ENCODE peak calls at places on chromosomes 4 and X, in four cellular contexts. One of them, this sample, is unnamed.

GRCh38 chr4:158018090-158018808 is 154.6 kb downstream of the GASK1B start:
- DNase-seq in HepG2: no peak
- DNase-seq in K562: no peak
- DNase-seq in GM12878: no peak
- DNase-seq in this sample: no peak

GRCh38 chr4:105184316-105184988 is 37.8 kb downstream of the TET2 start:
- DNase-seq in HepG2: no peak
- DNase-seq in K562: no peak
- DNase-seq in GM12878: no peak
- DNase-seq in this sample: no peak

GRCh38 chr4:8540072-8540471 is 40.1 kb upstream of the GPR78 start:
- DNase-seq in HepG2: no peak
- DNase-seq in K562: no peak
- DNase-seq in GM12878: peak
- DNase-seq in this sample: no peak

GRCh38 chr4:13537011-13537831 is 7.1 kb downstream of the NKX3-2 start:
- DNase-seq in HepG2: no peak
- DNase-seq in K562: no peak
- DNase-seq in GM12878: no peak
- DNase-seq in this sample: no peak

GRCh38 chr4:169664615-169665014 is 44.2 kb downstream of the CLCN3 start:
- DNase-seq in HepG2: no peak
- DNase-seq in K562: no peak
- DNase-seq in GM12878: no peak
- DNase-seq in this sample: no peak

GRCh38 chrX:43552166-43552565 is 103.9 kb upstream of the MAOA start:
- DNase-seq in HepG2: peak
- DNase-seq in K562: peak
- DNase-seq in GM12878: no peak
- DNase-seq in this sample: no peak

GRCh38 chrX:78123190-78123589 is 16.3 kb downstream of the TAF9B start:
- DNase-seq in HepG2: no peak
- DNase-seq in K562: no peak
- DNase-seq in GM12878: no peak
- DNase-seq in this sample: no peak

GRCh38 chr4:152807294-152807829 is 27.6 kb downstream of the ARFIP1 start:
- DNase-seq in HepG2: no peak
- DNase-seq in K562: no peak
- DNase-seq in GM12878: peak
- DNase-seq in this sample: no peak

GRCh38 chr4:145888393-145888792 is 50.2 kb downstream of the ZNF827 start:
- DNase-seq in HepG2: no peak
- DNase-seq in K562: peak
- DNase-seq in GM12878: no peak
- DNase-seq in this sample: no peak

GRCh38 chrX:79096339-79096638 is 48.2 kb upstream of the GPR174 start:
- DNase-seq in HepG2: no peak
- DNase-seq in K562: no peak
- DNase-seq in GM12878: no peak
- DNase-seq in this sample: no peak

GRCh38 chrX:122857734-122858133 is 326.3 kb upstream of the GRIA3 start:
- DNase-seq in HepG2: no peak
- DNase-seq in K562: no peak
- DNase-seq in GM12878: no peak
- DNase-seq in this sample: no peak

GRCh38 chr4:112348488-112349158 is 51.5 kb downstream of the ALPK1 start:
- DNase-seq in HepG2: peak
- DNase-seq in K562: peak
- DNase-seq in GM12878: no peak
- DNase-seq in this sample: peak

GRCh38 chr4:113869743-113870375 is 108.3 kb upstream of the CAMK2D start:
- DNase-seq in HepG2: no peak
- DNase-seq in K562: no peak
- DNase-seq in GM12878: peak
- DNase-seq in this sample: no peak
- TF ChIP-seq ATF3 in HepG2: no peak
- TF ChIP-seq ATF3 in K562: no peak
- TF ChIP-seq ATF3 in GM12878: no peak
- TF ChIP-seq ATF3 in this sample: no peak

DNA sequence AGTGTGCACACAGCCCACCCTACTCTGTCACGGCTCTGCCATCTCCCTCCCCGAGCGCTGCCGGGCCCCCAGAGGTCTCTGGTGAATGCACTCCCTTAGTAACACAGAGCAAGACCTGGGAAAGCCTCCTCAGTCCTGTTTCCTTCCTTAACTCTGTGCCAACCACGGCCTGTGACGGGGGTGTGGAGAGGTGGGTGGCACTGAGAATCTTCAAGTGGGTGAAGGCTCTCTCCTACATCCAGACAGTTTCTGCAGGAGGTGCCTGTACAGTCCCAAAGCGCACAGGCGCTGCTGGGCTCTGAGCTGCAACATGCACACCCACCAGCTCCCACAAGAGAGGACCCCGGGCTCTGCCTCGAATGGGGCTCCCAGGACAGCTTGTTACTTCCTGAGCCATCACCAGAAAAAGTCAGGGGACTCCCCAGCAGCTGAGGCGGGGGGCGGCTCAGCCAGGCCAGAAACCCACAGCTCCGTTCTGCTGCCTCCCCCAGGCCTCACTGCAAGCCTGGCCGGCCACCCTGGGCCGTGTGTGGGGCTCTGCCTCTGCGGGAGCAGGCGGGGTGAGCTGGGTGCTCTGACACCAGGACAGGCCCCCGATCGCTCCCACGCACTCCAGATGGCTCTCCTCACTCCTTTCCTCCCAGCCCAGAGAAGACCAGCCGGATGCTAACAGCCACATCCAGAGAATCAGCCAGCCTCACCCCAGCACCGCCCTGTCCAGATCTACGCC is 29.7 kb downstream of the FAM53A start:
- DNase-seq in HepG2: no peak
- DNase-seq in K562: no peak
- DNase-seq in GM12878: no peak
- DNase-seq in this sample: no peak
- TF ChIP-seq ESRRA in HepG2: no peak
- TF ChIP-seq ESRRA in K562: no peak
- TF ChIP-seq ESRRA in GM12878: no peak
- TF ChIP-seq ESRRA in this sample: no peak

GRCh38 chrX:65706041-65706828 is 38.8 kb downstream of the MSN start:
- DNase-seq in HepG2: no peak
- DNase-seq in K562: no peak
- DNase-seq in GM12878: no peak
- DNase-seq in this sample: no peak

GRCh38 chrX:65707153-65707552 is 39.7 kb downstream of the MSN start:
- DNase-seq in HepG2: no peak
- DNase-seq in K562: no peak
- DNase-seq in GM12878: no peak
- DNase-seq in this sample: no peak

GRCh38 chrX:65702956-65703355 is 35.5 kb downstream of the MSN start:
- DNase-seq in HepG2: no peak
- DNase-seq in K562: no peak
- DNase-seq in GM12878: no peak
- DNase-seq in this sample: no peak

DNA sequence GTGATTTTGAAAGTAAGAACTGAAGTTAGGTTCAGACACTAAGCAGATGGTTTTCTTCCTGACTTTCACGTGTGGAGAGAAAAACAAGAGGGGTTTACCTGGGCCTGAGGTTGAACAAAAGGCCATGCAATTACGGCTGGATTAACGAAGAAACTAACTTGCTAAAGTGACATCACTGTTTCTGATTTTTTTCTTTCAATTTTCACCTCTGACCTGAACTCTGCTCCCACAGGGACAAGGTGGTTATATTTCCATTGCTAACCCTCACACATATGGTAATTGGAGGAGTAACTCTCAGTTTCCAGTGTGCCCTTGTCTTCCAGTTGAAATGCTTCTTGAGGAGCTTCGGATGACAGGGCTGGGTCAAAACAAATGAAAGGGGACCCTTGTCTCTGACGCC is 38.0 kb downstream of the MSN start:
- DNase-seq in HepG2: no peak
- DNase-seq in K562: no peak
- DNase-seq in GM12878: no peak
- DNase-seq in this sample: no peak
- TF ChIP-seq ATF3 in HepG2: no peak
- TF ChIP-seq ATF3 in K562: no peak
- TF ChIP-seq ATF3 in GM12878: no peak
- TF ChIP-seq ATF3 in this sample: no peak

GRCh38 chr4:28744066-28744465 is 1883.4 kb downstream of the STIM2 start:
- DNase-seq in HepG2: no peak
- DNase-seq in K562: no peak
- DNase-seq in GM12878: no peak
- DNase-seq in this sample: no peak
- TF ChIP-seq ESRRA in HepG2: no peak
- TF ChIP-seq ESRRA in K562: no peak
- TF ChIP-seq ESRRA in GM12878: no peak
- TF ChIP-seq ESRRA in this sample: no peak